ENCODE peak calls at places on chromosomes 11 and 22, in seven cellular contexts. One of them, this sample, is unnamed.

GRCh38 chr22:50641696-50642607 is 14.0 kb upstream of the ARSA start:
- DNase-seq in endodermal cell: peak
- DNase-seq in HFFc6: no peak
- DNase-seq in GDM1: no peak
- DNase-seq in stimulated activated CD4-positive, alpha-beta T cell treated with anti-CD3 and anti-CD28 coated beads, Interleukin-4, amount 100 ng/mL, for 24 hours: no peak
- DNase-seq in HS-27A: no peak
- DNase-seq in ureter: no peak
- DNase-seq in this sample: no peak

GRCh38 chr11:12276831-12277475 is 100.4 kb upstream of the PARVA start:
- DNase-seq in ureter: peak
- DNase-seq in HFFc6: no peak
- DNase-seq in GDM1: no peak
- DNase-seq in HS-27A: no peak
- DNase-seq in endodermal cell: peak
- DNase-seq in stimulated activated CD4-positive, alpha-beta T cell treated with anti-CD3 and anti-CD28 coated beads, Interleukin-4, amount 100 ng/mL, for 24 hours: no peak
- DNase-seq in this sample: no peak

GRCh38 chr11:46865340-46865739 is 19.3 kb upstream of the CKAP5 start:
- DNase-seq in ureter: no peak
- DNase-seq in GDM1: no peak
- DNase-seq in endodermal cell: no peak
- DNase-seq in stimulated activated CD4-positive, alpha-beta T cell treated with anti-CD3 and anti-CD28 coated beads, Interleukin-4, amount 100 ng/mL, for 24 hours: no peak
- DNase-seq in HFFc6: peak
- DNase-seq in HS-27A: no peak
- DNase-seq in this sample: no peak

GRCh38 chr22:35601743-35602633 is 15.1 kb downstream of the MB start:
- DNase-seq in HS-27A: no peak
- DNase-seq in stimulated activated CD4-positive, alpha-beta T cell treated with anti-CD3 and anti-CD28 coated beads, Interleukin-4, amount 100 ng/mL, for 24 hours: no peak
- DNase-seq in HFFc6: peak
- DNase-seq in ureter: no peak
- DNase-seq in GDM1: no peak
- DNase-seq in endodermal cell: no peak
- DNase-seq in this sample: no peak

GRCh38 chr11:108007819-108008218 is 879 bp upstream of the CUL5 start:
- DNase-seq in ureter: no peak
- DNase-seq in stimulated activated CD4-positive, alpha-beta T cell treated with anti-CD3 and anti-CD28 coated beads, Interleukin-4, amount 100 ng/mL, for 24 hours: no peak
- DNase-seq in HS-27A: no peak
- DNase-seq in GDM1: no peak
- DNase-seq in endodermal cell: no peak
- DNase-seq in HFFc6: no peak
- DNase-seq in this sample: no peak

GRCh38 chr11:124920870-124921609 is 2.0 kb downstream of the HEPN1 start:
- DNase-seq in GDM1: no peak
- DNase-seq in HFFc6: no peak
- DNase-seq in stimulated activated CD4-positive, alpha-beta T cell treated with anti-CD3 and anti-CD28 coated beads, Interleukin-4, amount 100 ng/mL, for 24 hours: peak
- DNase-seq in HS-27A: no peak
- DNase-seq in endodermal cell: peak
- DNase-seq in ureter: peak
- DNase-seq in this sample: peak

GRCh38 chr22:42282943-42283287 is 12.5 kb upstream of the TCF20 start:
- DNase-seq in HFFc6: no peak
- DNase-seq in HS-27A: no peak
- DNase-seq in ureter: no peak
- DNase-seq in endodermal cell: no peak
- DNase-seq in stimulated activated CD4-positive, alpha-beta T cell treated with anti-CD3 and anti-CD28 coated beads, Interleukin-4, amount 100 ng/mL, for 24 hours: no peak
- DNase-seq in GDM1: no peak
- DNase-seq in this sample: no peak

GRCh38 chr11:79369094-79369493 is 71.7 kb downstream of the TENM4 start:
- DNase-seq in GDM1: no peak
- DNase-seq in HS-27A: no peak
- DNase-seq in ureter: no peak
- DNase-seq in HFFc6: no peak
- DNase-seq in endodermal cell: no peak
- DNase-seq in stimulated activated CD4-positive, alpha-beta T cell treated with anti-CD3 and anti-CD28 coated beads, Interleukin-4, amount 100 ng/mL, for 24 hours: no peak
- DNase-seq in this sample: no peak

GRCh38 chr11:75406338-75406777 is 7.0 kb downstream of the RPS3 start:
- DNase-seq in HS-27A: no peak
- DNase-seq in ureter: no peak
- DNase-seq in stimulated activated CD4-positive, alpha-beta T cell treated with anti-CD3 and anti-CD28 coated beads, Interleukin-4, amount 100 ng/mL, for 24 hours: no peak
- DNase-seq in endodermal cell: peak
- DNase-seq in HFFc6: peak
- DNase-seq in GDM1: no peak
- DNase-seq in this sample: no peak

GRCh38 chr22:33090836-33091235 is 32.7 kb upstream of the SYN3 start:
- DNase-seq in HFFc6: no peak
- DNase-seq in HS-27A: no peak
- DNase-seq in GDM1: no peak
- DNase-seq in stimulated activated CD4-positive, alpha-beta T cell treated with anti-CD3 and anti-CD28 coated beads, Interleukin-4, amount 100 ng/mL, for 24 hours: no peak
- DNase-seq in ureter: no peak
- DNase-seq in endodermal cell: no peak
- DNase-seq in this sample: no peak

This sample was measured in stimulated activated naive CD8-positive, alpha-beta T cell treated with anti-CD3 and anti-CD28 coated beads, Interleukin-15, Interleukin-2, amounts not matched to agents 100 U/mL and 50 U/mL, for 24 hours.